ENCODE peak calls at places on chromosomes 16 and 17, in nine cellular contexts. U is GM12864, O is A549, X is neural crest cell, E is Caco-2, V is heart right ventricle, Z is RWPE1, D is type B pancreatic cell, H is foreskin fibroblast. K is an unnamed sample.

GRCh38 chr17:50056961-50057330 is 1.0 kb downstream of the ITGA3 start:
- DNase-seq in U (no peak), O (no peak), X (no peak), E (no peak), V (no peak), Z (no peak), D (no peak), H (no peak), K (no peak)

GRCh38 chr17:66930933-66931332 is 33.6 kb upstream of the CACNG4 start:
- DNase-seq in U (no peak), O (no peak), X (no peak), E (peak), V (no peak), Z (peak), D (no peak), H (no peak), K (no peak)

GRCh38 chr17:34614698-34615097 is 35.3 kb downstream of the TMEM132E start:
- DNase-seq in U (no peak), O (no peak), X (no peak), E (no peak), V (no peak), Z (no peak), D (no peak), H (no peak), K (no peak)

GRCh38 chr17:81537856-81538555 is 9.8 kb downstream of the FSCN2 start:
- DNase-seq in U (no peak), O (no peak), X (no peak), E (no peak), V (no peak), Z (no peak), D (no peak), H (no peak), K (no peak)

GRCh38 chr17:55845385-55845784 is 94.5 kb downstream of the PCTP start:
- DNase-seq in U (no peak), O (peak), X (peak), E (no peak), V (peak), Z (peak), D (peak), H (peak), K (no peak)

GRCh38 chr17:82060001-82060380 is 5.6 kb downstream of the DUS1L start:
- DNase-seq in U (no peak), O (no peak), X (no peak), E (no peak), V (no peak), Z (no peak), D (no peak), H (no peak), K (no peak)

GRCh38 chr16:81587626-81588160 is 143.1 kb downstream of the CMIP start:
- DNase-seq in U (no peak), O (no peak), X (no peak), E (no peak), V (no peak), Z (no peak), D (no peak), H (no peak), K (no peak)

GRCh38 chr17:37259030-37259735 is 116.6 kb upstream of the C17orf78 start:
- DNase-seq in U (no peak), O (no peak), X (no peak), E (no peak), V (no peak), Z (peak), D (no peak), H (no peak), K (no peak)

GRCh38 chr17:57467801-57468200 is 211.5 kb downstream of the MSI2 start:
- DNase-seq in U (no peak), O (no peak), X (no peak), E (no peak), V (no peak), Z (no peak), D (no peak), H (no peak), K (no peak)

GRCh38 chr17:36858119-36859002 is 78.9 kb upstream of the LHX1 start:
- DNase-seq in U (no peak), O (no peak), X (no peak), E (no peak), V (no peak), Z (peak), D (no peak), H (no peak), K (no peak)

GRCh38 chr16:71927383-71927782 is 32.1 kb downstream of the IST1 start:
- DNase-seq in U (no peak), O (no peak), X (no peak), E (no peak), V (peak), Z (peak), D (no peak), H (peak), K (no peak)

GRCh38 chr17:14316131-14316854 is 15.4 kb downstream of the HS3ST3B1 start:
- DNase-seq in U (no peak), O (no peak), X (no peak), E (no peak), V (no peak), Z (no peak), D (no peak), H (no peak), K (no peak)

DNA sequence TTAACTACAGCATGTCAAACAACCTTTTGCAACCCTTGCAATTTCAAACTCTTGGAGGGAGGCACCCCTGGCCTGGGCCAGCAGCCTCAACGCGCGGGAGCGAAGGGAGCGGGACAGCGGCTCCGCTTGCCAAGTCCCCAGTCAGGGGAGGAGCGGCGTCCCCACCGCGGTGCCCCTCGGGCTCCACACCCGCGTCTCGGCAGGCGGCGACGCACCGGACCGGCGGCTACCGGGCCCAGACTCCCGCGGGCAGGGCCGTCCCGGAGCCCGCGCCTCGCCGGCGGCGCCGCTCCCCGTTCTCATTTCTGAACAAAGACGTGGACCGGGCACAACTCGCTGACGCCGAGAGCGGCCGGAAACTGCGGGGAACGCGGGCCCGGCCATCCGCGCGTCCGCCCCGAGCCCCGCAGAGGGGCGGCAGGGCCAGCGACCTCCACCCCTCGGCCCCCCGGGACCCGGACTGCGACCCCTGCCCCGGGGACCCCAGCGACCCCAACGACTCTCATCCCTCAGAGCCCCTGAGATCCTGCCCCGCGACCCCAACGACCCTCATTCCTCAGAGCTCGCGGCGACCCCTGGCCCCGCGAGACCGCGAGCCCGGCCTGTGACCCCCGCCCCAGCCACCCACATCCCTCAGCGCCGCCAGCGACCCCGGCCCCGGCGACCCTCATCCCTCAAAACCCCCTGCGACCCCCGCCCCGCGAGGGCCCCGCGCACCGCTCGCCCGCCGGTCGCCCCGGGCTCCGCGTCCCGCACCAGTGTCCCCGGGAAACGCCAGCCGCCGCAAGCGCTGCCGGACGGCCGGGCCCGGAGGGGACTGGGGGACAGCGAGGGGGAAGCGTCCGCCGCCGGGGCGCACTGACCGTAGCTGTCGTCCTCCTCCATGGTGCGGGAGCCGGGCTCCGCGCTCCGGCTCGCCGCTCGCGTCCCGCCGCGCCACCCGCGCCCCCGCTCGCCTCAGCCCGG is at the start of gene CYTH1:
- DNase-seq in U (no peak), O (no peak), X (peak), E (peak), V (peak), Z (no peak), D (no peak), H (no peak), K (peak)
- TF ChIP-seq CTCF in U (no peak), O (no peak), X (no peak), E (no peak), V (no peak), Z (no peak), D (no peak), H (no peak), K (no peak)

GRCh38 chr17:61409301-61410099 is 9.9 kb downstream of the TBX2 start:
- DNase-seq in U (no peak), O (peak), X (no peak), E (peak), V (peak), Z (peak), D (peak), H (peak), K (peak)
- TF ChIP-seq CTCF in U (peak), O (peak), X (peak), E (peak), V (peak), Z (peak), D (peak), H (peak), K (no peak)

DNA sequence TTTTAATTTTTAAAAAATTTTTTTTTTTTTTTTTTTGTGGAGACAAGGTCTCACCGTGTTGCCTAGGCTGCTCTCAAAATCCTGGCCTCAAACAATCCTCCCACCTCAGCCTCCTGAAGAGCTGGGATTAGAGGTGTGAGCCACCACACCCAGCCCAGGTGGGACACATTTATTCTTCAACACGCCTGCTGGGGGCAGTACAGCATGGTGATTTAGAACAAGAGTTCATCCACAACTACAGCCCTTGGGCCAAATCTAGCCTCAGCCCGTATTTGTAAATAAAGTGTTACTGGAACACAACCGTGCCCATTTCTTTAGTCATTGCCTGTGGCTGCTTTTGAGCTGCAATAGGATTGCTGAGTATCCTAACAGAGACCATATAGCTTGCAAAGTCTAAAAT is 92.8 kb downstream of the KATNIP start:
- DNase-seq in U (peak), O (no peak), X (no peak), E (peak), V (no peak), Z (no peak), D (no peak), H (no peak), K (no peak)
- TF ChIP-seq CTCF in U (peak), O (no peak), X (peak), E (no peak), V (no peak), Z (no peak), D (peak), H (no peak), K (no peak)

GRCh38 chr16:66891360-66891759 is 11.0 kb downstream of the PDP2 start:
- DNase-seq in U (no peak), O (no peak), X (no peak), E (no peak), V (no peak), Z (no peak), D (no peak), H (no peak), K (no peak)

GRCh38 chr16:66890796-66891195 is 10.5 kb downstream of the PDP2 start:
- DNase-seq in U (no peak), O (no peak), X (no peak), E (no peak), V (no peak), Z (no peak), D (no peak), H (no peak), K (no peak)

GRCh38 chr16:66886914-66887313 is 6.6 kb downstream of the PDP2 start:
- DNase-seq in U (no peak), O (no peak), X (no peak), E (no peak), V (no peak), Z (no peak), D (no peak), H (no peak), K (no peak)

GRCh38 chr16:66889622-66890021 is 9.3 kb downstream of the PDP2 start:
- DNase-seq in U (no peak), O (no peak), X (no peak), E (no peak), V (no peak), Z (no peak), D (no peak), H (no peak), K (no peak)

GRCh38 chr16:66888647-66889615 is 8.6 kb downstream of the PDP2 start:
- DNase-seq in U (no peak), O (no peak), X (no peak), E (no peak), V (no peak), Z (no peak), D (no peak), H (no peak), K (no peak)
- TF ChIP-seq CTCF in U (no peak), O (no peak), X (no peak), E (no peak), V (no peak), Z (no peak), D (no peak), H (no peak), K (no peak)

DNA sequence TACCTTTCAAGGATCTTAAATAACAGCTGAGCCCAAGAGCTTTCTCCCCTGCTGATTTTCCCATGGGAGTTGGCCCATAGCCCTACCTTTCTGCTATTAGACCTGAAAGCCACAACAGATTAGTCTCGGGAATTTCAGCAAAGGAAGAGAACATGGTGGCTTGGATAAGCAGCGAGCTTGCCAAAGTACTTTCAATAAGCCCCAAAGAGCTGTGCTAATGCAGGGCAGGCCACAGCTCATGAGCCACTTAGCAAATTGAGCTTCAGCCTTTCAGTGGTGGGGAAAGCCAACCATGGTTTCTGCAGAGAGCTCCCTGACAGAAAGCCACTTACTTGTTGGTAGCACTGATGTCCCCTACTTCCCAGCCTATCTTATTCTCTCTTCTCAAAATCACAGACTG is 217.8 kb upstream of the IRX5 start:
- DNase-seq in U (no peak), O (no peak), X (no peak), E (no peak), V (no peak), Z (no peak), D (no peak), H (no peak), K (no peak)
- TF ChIP-seq CTCF in U (no peak), O (no peak), X (no peak), E (no peak), V (no peak), Z (no peak), D (no peak), H (no peak), K (no peak)

GRCh38 chr17:16470302-16470701 is 21.7 kb downstream of the LRRC75A start:
- DNase-seq in U (no peak), O (no peak), X (no peak), E (no peak), V (no peak), Z (no peak), D (no peak), H (no peak), K (no peak)
- TF ChIP-seq CTCF in U (no peak), O (no peak), X (no peak), E (no peak), V (no peak), Z (no peak), D (no peak), H (no peak), K (no peak)

DNA sequence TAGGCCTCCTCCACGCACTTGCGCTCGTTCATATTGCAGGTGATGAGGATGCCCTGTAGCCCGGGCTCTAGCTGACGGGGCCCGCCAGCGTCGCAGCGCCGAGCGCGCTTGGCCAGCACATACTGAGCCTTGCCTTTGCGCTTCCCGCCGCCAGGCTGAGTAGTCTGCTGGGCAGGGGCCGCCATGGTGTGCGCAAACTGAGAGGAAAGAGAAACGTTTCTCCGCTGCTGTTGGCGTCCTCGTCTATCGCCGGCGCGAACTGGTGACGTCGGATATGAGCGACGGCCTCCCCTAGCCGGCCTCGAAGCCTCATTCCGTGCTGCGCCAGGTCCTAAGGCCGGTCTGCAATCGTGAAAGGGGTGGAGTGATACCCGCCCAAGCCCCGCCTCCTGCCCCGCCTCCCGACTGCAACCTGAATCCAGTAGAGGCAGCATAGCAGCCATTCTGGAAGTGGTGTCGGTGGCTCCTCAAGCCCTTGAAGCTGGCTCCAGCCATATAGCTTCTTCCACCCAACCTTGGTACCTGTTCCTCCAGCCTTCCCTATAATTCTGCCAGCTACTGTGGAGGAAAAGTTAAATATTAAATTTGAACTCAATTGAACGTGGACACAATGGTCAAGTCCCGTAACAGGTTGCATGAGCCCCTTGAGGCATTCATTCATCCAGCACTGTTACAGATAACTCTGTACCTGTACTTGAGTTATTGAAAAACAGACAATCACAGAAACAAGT is at the start of gene THUMPD1:
- DNase-seq in U (peak), O (peak), X (peak), E (peak), V (peak), Z (peak), D (peak), H (peak), K (peak)
- TF ChIP-seq CTCF in U (peak), O (no peak), X (no peak), E (peak), V (no peak), Z (peak), D (no peak), H (no peak), K (no peak)